ENCODE peak calls at places on chromosomes 5 and 9, in seven cellular contexts. U, Z, Y, I, T, Q and E are unnamed samples.

GRCh38 chr5:152542741-152543140 is 137.7 kb upstream of the NMUR2 start:
- DNase-seq in U (no peak), Z (peak), Y (peak), I (no peak), T (peak), Q (no peak), E (no peak)

GRCh38 chr5:116130471-116130870 is 45.6 kb downstream of the COMMD10 start:
- DNase-seq in U (no peak), Z (peak), Y (peak), I (no peak), T (peak), Q (peak), E (no peak)

GRCh38 chr9:74953235-74953741 is 576 bp upstream of the C9orf40 start:
- DNase-seq in U (no peak), Z (peak), Y (no peak), I (peak), T (peak), Q (peak), E (no peak)

GRCh38 chr5:74945561-74946165 is 79.5 kb upstream of the FAM169A start:
- DNase-seq in U (no peak), Z (no peak), Y (no peak), I (no peak), T (peak), Q (no peak), E (no peak)

GRCh38 chr9:93309889-93310425 is 126.0 kb downstream of the WNK2 start:
- DNase-seq in U (no peak), Z (no peak), Y (no peak), I (no peak), T (no peak), Q (no peak), E (no peak)

GRCh38 chr9:103731541-103731940 is 362.6 kb upstream of the SMC2 start:
- DNase-seq in U (no peak), Z (no peak), Y (peak), I (no peak), T (peak), Q (no peak), E (no peak)

GRCh38 chr9:17394868-17395488 is 183.9 kb upstream of the SH3GL2 start:
- DNase-seq in U (no peak), Z (no peak), Y (no peak), I (no peak), T (no peak), Q (no peak), E (no peak)

GRCh38 chr9:135788576-135789300 is 86.8 kb downstream of the KCNT1 start:
- DNase-seq in U (no peak), Z (no peak), Y (no peak), I (no peak), T (no peak), Q (no peak), E (no peak)

GRCh38 chr5:93342563-93343061 is 238.4 kb downstream of the NR2F1-AS1 start:
- DNase-seq in U (no peak), Z (no peak), Y (no peak), I (no peak), T (no peak), Q (no peak), E (no peak)

GRCh38 chr5:109898547-109899544 is 209.1 kb downstream of the MAN2A1 start:
- DNase-seq in U (no peak), Z (no peak), Y (no peak), I (no peak), T (no peak), Q (no peak), E (no peak)

GRCh38 chr9:7298123-7298522 is 501.5 kb downstream of the DMAC1 start:
- DNase-seq in U (no peak), Z (no peak), Y (peak), I (no peak), T (no peak), Q (no peak), E (no peak)

GRCh38 chr5:58040851-58041250 is 419.0 kb downstream of the PLK2 start:
- DNase-seq in U (no peak), Z (no peak), Y (no peak), I (no peak), T (no peak), Q (no peak), E (no peak)

GRCh38 chr5:50963647-50964584 is 297.5 kb downstream of the PARP8 start:
- DNase-seq in U (no peak), Z (no peak), Y (no peak), I (no peak), T (no peak), Q (no peak), E (no peak)
- H3K4me3 ChIP-seq in U (peak), Z (no peak), Y (peak), I (peak), T (peak), Q (peak), E (peak)

DNA sequence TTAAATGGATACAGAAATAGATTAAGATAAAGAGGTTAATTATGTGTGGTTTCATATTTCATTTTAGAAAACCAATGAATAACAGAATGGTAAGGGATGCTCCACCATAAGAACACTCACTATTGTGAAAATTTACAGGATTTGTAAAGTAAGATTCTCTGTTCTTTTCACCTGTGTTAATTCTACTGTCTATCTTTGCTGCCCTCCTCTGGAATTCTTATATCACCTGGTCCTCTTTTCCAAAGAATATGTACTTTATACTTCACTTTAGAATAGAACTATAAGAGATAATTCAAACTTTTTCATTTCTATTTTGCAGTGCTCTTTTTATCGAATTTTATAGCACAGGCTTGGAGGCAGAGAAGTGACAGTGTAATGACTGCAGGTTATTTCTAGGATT is 213.4 kb downstream of the LURAP1L start:
- DNase-seq in U (no peak), Z (no peak), Y (no peak), I (no peak), T (no peak), Q (no peak), E (no peak)
- TF ChIP-seq CTCF in U (no peak), Z (no peak), Y (no peak), I (no peak), T (no peak), Q (peak), E (peak)

GRCh38 chr9:126806336-126806735 is 1.5 kb downstream of the ZBTB43 start:
- DNase-seq in U (no peak), Z (no peak), Y (peak), I (no peak), T (peak), Q (peak), E (no peak)
- H3K4me3 ChIP-seq in U (peak), Z (peak), Y (peak), I (no peak), T (peak), Q (peak), E (peak)

GRCh38 chr5:85182344-85182743 is 797.7 kb upstream of the EDIL3 start:
- DNase-seq in U (no peak), Z (no peak), Y (no peak), I (no peak), T (no peak), Q (no peak), E (no peak)
- TF ChIP-seq CTCF in U (no peak), Z (no peak), Y (no peak), I (no peak), T (no peak), Q (no peak), E (no peak)

GRCh38 chr5:143850050-143850713 is 38.2 kb downstream of the HMHB1 start:
- DNase-seq in U (no peak), Z (no peak), Y (no peak), I (no peak), T (peak), Q (peak), E (no peak)
- H3K4me3 ChIP-seq in U (no peak), Z (no peak), Y (no peak), I (no peak), T (no peak), Q (no peak), E (no peak)